ENCODE peak calls at places on chromosomes 4 and X, in six cellular contexts. One of them, this sample, is unnamed.

GRCh38 chr4:164197556-164197955 is 556.4 kb upstream of the SMIM31 start:
- DNase-seq in GM23338: no peak
- DNase-seq in fibroblast of mammary gland: no peak
- DNase-seq in adrenal gland: no peak
- DNase-seq in WERI-Rb-1: no peak
- DNase-seq in cardiac fibroblast: no peak
- DNase-seq in this sample: no peak

GRCh38 chrX:42778096-42778495 is at the start of gene PPP1R2C:
- DNase-seq in GM23338: no peak
- DNase-seq in fibroblast of mammary gland: no peak
- DNase-seq in adrenal gland: no peak
- DNase-seq in WERI-Rb-1: no peak
- DNase-seq in cardiac fibroblast: no peak
- DNase-seq in this sample: no peak

GRCh38 chrX:101206471-101206870 is 13.1 kb upstream of the DRP2 start:
- DNase-seq in GM23338: peak
- DNase-seq in fibroblast of mammary gland: peak
- DNase-seq in adrenal gland: no peak
- DNase-seq in WERI-Rb-1: no peak
- DNase-seq in cardiac fibroblast: peak
- DNase-seq in this sample: no peak

GRCh38 chrX:118502121-118502794 is 6.6 kb downstream of the DOCK11 start:
- DNase-seq in GM23338: no peak
- DNase-seq in fibroblast of mammary gland: no peak
- DNase-seq in adrenal gland: no peak
- DNase-seq in WERI-Rb-1: no peak
- DNase-seq in cardiac fibroblast: peak
- DNase-seq in this sample: no peak

GRCh38 chr4:77600521-77601451 is 4.8 kb upstream of the CXCL13 start:
- DNase-seq in GM23338: peak
- DNase-seq in fibroblast of mammary gland: peak
- DNase-seq in adrenal gland: peak
- DNase-seq in WERI-Rb-1: peak
- DNase-seq in cardiac fibroblast: peak
- DNase-seq in this sample: peak

GRCh38 chr4:16496501-16496900 is 270.2 kb upstream of the TAPT1 start:
- DNase-seq in GM23338: no peak
- DNase-seq in fibroblast of mammary gland: peak
- DNase-seq in adrenal gland: peak
- DNase-seq in WERI-Rb-1: no peak
- DNase-seq in cardiac fibroblast: peak
- DNase-seq in this sample: peak

GRCh38 chrX:13432376-13432775 is 112.5 kb upstream of the ATXN3L start:
- DNase-seq in GM23338: no peak
- DNase-seq in fibroblast of mammary gland: peak
- DNase-seq in adrenal gland: peak
- DNase-seq in WERI-Rb-1: no peak
- DNase-seq in cardiac fibroblast: peak
- DNase-seq in this sample: peak

GRCh38 chrX:42459735-42460134 is 318.2 kb downstream of the PPP1R2C start:
- DNase-seq in GM23338: no peak
- DNase-seq in fibroblast of mammary gland: no peak
- DNase-seq in adrenal gland: no peak
- DNase-seq in WERI-Rb-1: no peak
- DNase-seq in cardiac fibroblast: no peak
- DNase-seq in this sample: no peak

GRCh38 chr4:78704981-78705757 is 71.0 kb upstream of the BMP2K start:
- DNase-seq in GM23338: no peak
- DNase-seq in fibroblast of mammary gland: peak
- DNase-seq in adrenal gland: no peak
- DNase-seq in WERI-Rb-1: no peak
- DNase-seq in cardiac fibroblast: peak
- DNase-seq in this sample: peak

GRCh38 chrX:137427813-137428212 is 138.1 kb upstream of the ZIC3 start:
- DNase-seq in GM23338: peak
- DNase-seq in fibroblast of mammary gland: no peak
- DNase-seq in adrenal gland: no peak
- DNase-seq in WERI-Rb-1: no peak
- DNase-seq in cardiac fibroblast: peak
- DNase-seq in this sample: peak

GRCh38 chrX:41313419-41313818 is 20.5 kb upstream of the DDX3X start:
- DNase-seq in GM23338: no peak
- DNase-seq in fibroblast of mammary gland: peak
- DNase-seq in adrenal gland: no peak
- DNase-seq in WERI-Rb-1: no peak
- DNase-seq in cardiac fibroblast: peak
- DNase-seq in this sample: peak

GRCh38 chr4:75675004-75675531 is 1.9 kb upstream of the G3BP2 start:
- DNase-seq in GM23338: peak
- DNase-seq in fibroblast of mammary gland: no peak
- DNase-seq in adrenal gland: no peak
- DNase-seq in WERI-Rb-1: no peak
- DNase-seq in cardiac fibroblast: peak
- DNase-seq in this sample: no peak

GRCh38 chrX:101265869-101266428 is 25.2 kb downstream of the TAF7L start:
- DNase-seq in GM23338: no peak
- DNase-seq in fibroblast of mammary gland: peak
- DNase-seq in adrenal gland: no peak
- DNase-seq in WERI-Rb-1: no peak
- DNase-seq in cardiac fibroblast: peak
- DNase-seq in this sample: no peak

GRCh38 chr4:173680278-173680677 is 150.2 kb upstream of the HAND2 start:
- DNase-seq in GM23338: no peak
- DNase-seq in fibroblast of mammary gland: no peak
- DNase-seq in adrenal gland: no peak
- DNase-seq in WERI-Rb-1: no peak
- DNase-seq in cardiac fibroblast: no peak
- DNase-seq in this sample: no peak

GRCh38 chrX:50903387-50904027 is 7.0 kb upstream of the BMP15 start:
- DNase-seq in GM23338: peak
- DNase-seq in fibroblast of mammary gland: peak
- DNase-seq in adrenal gland: peak
- DNase-seq in WERI-Rb-1: peak
- DNase-seq in cardiac fibroblast: peak
- DNase-seq in this sample: peak

GRCh38 chrX:24113161-24113560 is 36.4 kb upstream of the ZFX start:
- DNase-seq in GM23338: no peak
- DNase-seq in fibroblast of mammary gland: peak
- DNase-seq in adrenal gland: no peak
- DNase-seq in WERI-Rb-1: no peak
- DNase-seq in cardiac fibroblast: no peak
- DNase-seq in this sample: no peak

GRCh38 chr4:75821216-75821615 is 81.0 kb downstream of the PPEF2 start:
- DNase-seq in GM23338: no peak
- DNase-seq in fibroblast of mammary gland: no peak
- DNase-seq in adrenal gland: no peak
- DNase-seq in WERI-Rb-1: no peak
- DNase-seq in cardiac fibroblast: no peak
- DNase-seq in this sample: no peak

GRCh38 chrX:153768311-153769157 is 4.5 kb downstream of the PLXNB3 start:
- DNase-seq in GM23338: no peak
- DNase-seq in fibroblast of mammary gland: no peak
- DNase-seq in adrenal gland: peak
- DNase-seq in WERI-Rb-1: peak
- DNase-seq in cardiac fibroblast: no peak
- DNase-seq in this sample: no peak

GRCh38 chrX:261167-261857 is 19.9 kb upstream of the PLCXD1 start:
- DNase-seq in GM23338: peak
- DNase-seq in fibroblast of mammary gland: peak
- DNase-seq in adrenal gland: peak
- DNase-seq in WERI-Rb-1: peak
- DNase-seq in cardiac fibroblast: peak
- DNase-seq in this sample: no peak

GRCh38 chr4:102344520-102344954 is 745 bp downstream of the SLC39A8 start:
- DNase-seq in GM23338: peak
- DNase-seq in fibroblast of mammary gland: peak
- DNase-seq in adrenal gland: peak
- DNase-seq in WERI-Rb-1: peak
- DNase-seq in cardiac fibroblast: no peak
- DNase-seq in this sample: no peak

GRCh38 chr4:135371137-135371536 is 1169.5 kb upstream of the PABPC4L start:
- DNase-seq in GM23338: peak
- DNase-seq in fibroblast of mammary gland: no peak
- DNase-seq in adrenal gland: no peak
- DNase-seq in WERI-Rb-1: peak
- DNase-seq in cardiac fibroblast: no peak
- DNase-seq in this sample: no peak

GRCh38 chrX:110836982-110837381 is 41.4 kb upstream of the CHRDL1 start:
- DNase-seq in GM23338: peak
- DNase-seq in fibroblast of mammary gland: no peak
- DNase-seq in adrenal gland: no peak
- DNase-seq in WERI-Rb-1: peak
- DNase-seq in cardiac fibroblast: no peak
- DNase-seq in this sample: no peak
- TF ChIP-seq CTCF in GM23338: peak
- TF ChIP-seq CTCF in fibroblast of mammary gland: peak
- TF ChIP-seq CTCF in adrenal gland: no peak
- TF ChIP-seq CTCF in WERI-Rb-1: peak
- TF ChIP-seq CTCF in cardiac fibroblast: no peak
- TF ChIP-seq CTCF in this sample: peak

GRCh38 chr4:1216869-1217294 is 32.0 kb downstream of the CTBP1 start:
- DNase-seq in GM23338: no peak
- DNase-seq in fibroblast of mammary gland: no peak
- DNase-seq in adrenal gland: peak
- DNase-seq in WERI-Rb-1: no peak
- DNase-seq in cardiac fibroblast: no peak
- DNase-seq in this sample: no peak
- H3K4me3 ChIP-seq in GM23338: no peak
- H3K4me3 ChIP-seq in fibroblast of mammary gland: no peak
- H3K4me3 ChIP-seq in adrenal gland: no peak
- H3K4me3 ChIP-seq in WERI-Rb-1: no peak
- H3K4me3 ChIP-seq in cardiac fibroblast: no peak
- H3K4me3 ChIP-seq in this sample: no peak

GRCh38 chr4:182265881-182266280 is 22.7 kb downstream of the TENM3 start:
- DNase-seq in GM23338: peak
- DNase-seq in fibroblast of mammary gland: no peak
- DNase-seq in adrenal gland: no peak
- DNase-seq in WERI-Rb-1: peak
- DNase-seq in cardiac fibroblast: no peak
- DNase-seq in this sample: no peak
- TF ChIP-seq CTCF in GM23338: peak
- TF ChIP-seq CTCF in fibroblast of mammary gland: no peak
- TF ChIP-seq CTCF in adrenal gland: no peak
- TF ChIP-seq CTCF in WERI-Rb-1: peak
- TF ChIP-seq CTCF in cardiac fibroblast: no peak
- TF ChIP-seq CTCF in this sample: no peak

GRCh38 chrX:40149286-40150175 is 51.8 kb upstream of the BCOR start:
- DNase-seq in GM23338: peak
- DNase-seq in fibroblast of mammary gland: no peak
- DNase-seq in adrenal gland: no peak
- DNase-seq in WERI-Rb-1: no peak
- DNase-seq in cardiac fibroblast: no peak
- DNase-seq in this sample: no peak

GRCh38 chrX:40150503-40150902 is 52.7 kb upstream of the BCOR start:
- DNase-seq in GM23338: peak
- DNase-seq in fibroblast of mammary gland: no peak
- DNase-seq in adrenal gland: no peak
- DNase-seq in WERI-Rb-1: no peak
- DNase-seq in cardiac fibroblast: no peak
- DNase-seq in this sample: no peak

GRCh38 chrX:40152173-40152705 is 54.5 kb upstream of the BCOR start:
- DNase-seq in GM23338: peak
- DNase-seq in fibroblast of mammary gland: no peak
- DNase-seq in adrenal gland: no peak
- DNase-seq in WERI-Rb-1: no peak
- DNase-seq in cardiac fibroblast: no peak
- DNase-seq in this sample: no peak

GRCh38 chrX:40152706-40153334 is 55.1 kb upstream of the BCOR start:
- DNase-seq in GM23338: peak
- DNase-seq in fibroblast of mammary gland: no peak
- DNase-seq in adrenal gland: peak
- DNase-seq in WERI-Rb-1: peak
- DNase-seq in cardiac fibroblast: no peak
- DNase-seq in this sample: no peak

DNA sequence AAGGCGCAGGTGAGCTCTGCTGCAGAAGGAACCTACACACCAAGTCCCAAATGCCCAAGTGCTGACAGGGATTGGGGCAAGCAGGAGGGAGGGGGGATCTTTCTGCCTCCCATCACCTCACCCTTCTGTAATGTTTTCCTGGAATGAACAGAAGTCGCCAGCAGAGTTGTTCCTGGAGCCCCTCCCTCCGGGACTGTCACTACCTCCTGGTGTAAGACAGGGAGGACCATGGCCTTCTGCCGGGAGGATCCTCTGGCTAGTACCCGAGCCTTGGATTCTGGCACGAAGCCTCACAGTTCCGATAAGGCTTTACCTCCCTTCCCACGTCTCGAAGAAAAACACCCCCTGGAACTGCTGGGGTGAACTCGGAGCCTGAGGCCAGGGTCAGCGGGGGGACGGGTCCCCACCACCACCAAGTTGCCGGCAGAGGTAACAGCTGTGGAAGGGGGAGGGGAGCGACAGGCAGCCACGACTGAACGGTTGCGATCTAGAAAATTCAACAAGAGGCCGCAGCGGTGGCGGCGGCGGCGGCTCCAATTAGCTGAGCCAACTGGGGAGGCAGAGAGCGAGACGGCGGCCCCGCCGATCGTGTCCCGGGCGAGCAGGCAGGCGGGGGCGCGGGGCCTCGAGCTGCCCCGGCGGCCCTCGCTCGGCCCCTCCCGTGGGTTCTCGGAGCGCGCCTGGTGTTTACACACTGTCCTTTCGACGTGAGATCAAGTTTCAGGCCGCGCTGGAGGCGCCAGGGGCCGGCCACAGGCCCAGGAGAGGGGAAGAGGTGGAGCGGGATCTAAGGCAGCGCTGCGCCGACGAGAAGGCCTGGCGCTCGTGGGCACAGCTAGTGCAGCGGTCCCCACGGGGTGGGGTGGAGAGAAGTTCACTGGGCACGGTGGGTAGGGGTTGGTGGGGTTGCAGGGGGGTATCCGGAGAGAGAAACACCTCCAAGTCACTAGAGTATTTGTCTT is 53.7 kb upstream of the BCOR start:
- DNase-seq in GM23338: peak
- DNase-seq in fibroblast of mammary gland: no peak
- DNase-seq in adrenal gland: no peak
- DNase-seq in WERI-Rb-1: peak
- DNase-seq in cardiac fibroblast: no peak
- DNase-seq in this sample: no peak
- H3K4me3 ChIP-seq in GM23338: peak
- H3K4me3 ChIP-seq in fibroblast of mammary gland: no peak
- H3K4me3 ChIP-seq in adrenal gland: no peak
- H3K4me3 ChIP-seq in WERI-Rb-1: peak
- H3K4me3 ChIP-seq in cardiac fibroblast: no peak
- H3K4me3 ChIP-seq in this sample: no peak

This sample was measured in astrocyte of the cerebellum.